ENCODE peak calls at places on chromosomes 13 and 19, in six cellular contexts. One of them, this sample, is unnamed.

GRCh38 chr19:3039125-3039524 is 10.0 kb upstream of the TLE2 start:
- DNase-seq in suprapubic skin: no peak
- DNase-seq in stomach: no peak
- DNase-seq in transverse colon: no peak
- DNase-seq in K562: no peak
- DNase-seq in ovary: no peak
- DNase-seq in this sample: peak; percentile 58

GRCh38 chr19:54462713-54463530 is 656 bp downstream of the LENG9 start:
- DNase-seq in ovary: peak; percentile 65
- DNase-seq in stomach: peak; percentile 81
- DNase-seq in suprapubic skin: peak; percentile 89
- DNase-seq in transverse colon: peak; percentile 80
- DNase-seq in K562: peak; percentile 34
- DNase-seq in this sample: peak; percentile 90

GRCh38 chr13:72163671-72164070 is 296.7 kb upstream of the DACH1 start:
- DNase-seq in stomach: no peak
- DNase-seq in ovary: no peak
- DNase-seq in suprapubic skin: no peak
- DNase-seq in transverse colon: no peak
- DNase-seq in K562: no peak
- DNase-seq in this sample: no peak

GRCh38 chr13:34695063-34695462 is 247.0 kb upstream of the NBEA start:
- DNase-seq in ovary: no peak
- DNase-seq in K562: no peak
- DNase-seq in suprapubic skin: no peak
- DNase-seq in transverse colon: no peak
- DNase-seq in stomach: no peak
- DNase-seq in this sample: no peak

GRCh38 chr13:95185851-95186250 is 115.4 kb downstream of the ABCC4 start:
- DNase-seq in ovary: no peak
- DNase-seq in stomach: no peak
- DNase-seq in K562: no peak
- DNase-seq in transverse colon: no peak
- DNase-seq in suprapubic skin: no peak
- DNase-seq in this sample: no peak

GRCh38 chr13:21668665-21669599 is 1.9 kb upstream of the FGF9 start:
- DNase-seq in stomach: no peak
- DNase-seq in K562: no peak
- DNase-seq in ovary: no peak
- DNase-seq in transverse colon: peak; percentile 47
- DNase-seq in suprapubic skin: peak; percentile 64
- DNase-seq in this sample: peak; percentile 73

GRCh38 chr13:51000058-51000457 is 90.5 kb downstream of the RNASEH2B start:
- DNase-seq in stomach: no peak
- DNase-seq in suprapubic skin: no peak
- DNase-seq in ovary: no peak
- DNase-seq in K562: no peak
- DNase-seq in transverse colon: no peak
- DNase-seq in this sample: no peak

GRCh38 chr19:5292453-5292842 is 48.2 kb downstream of the PTPRS start:
- DNase-seq in suprapubic skin: no peak
- DNase-seq in K562: no peak
- DNase-seq in stomach: peak; percentile 60
- DNase-seq in transverse colon: peak; percentile 30
- DNase-seq in ovary: no peak
- DNase-seq in this sample: peak; percentile 81

GRCh38 chr19:5880604-5881078 is 10.3 kb upstream of the FUT5 start:
- DNase-seq in transverse colon: peak; percentile 74
- DNase-seq in stomach: no peak
- DNase-seq in ovary: no peak
- DNase-seq in K562: no peak
- DNase-seq in suprapubic skin: no peak
- DNase-seq in this sample: peak; percentile 97

GRCh38 chr19:34402074-34402600 is 2.1 kb upstream of the PDCD2L start:
- DNase-seq in suprapubic skin: no peak
- DNase-seq in K562: no peak
- DNase-seq in stomach: peak; percentile 32
- DNase-seq in transverse colon: no peak
- DNase-seq in ovary: no peak
- DNase-seq in this sample: no peak

DNA sequence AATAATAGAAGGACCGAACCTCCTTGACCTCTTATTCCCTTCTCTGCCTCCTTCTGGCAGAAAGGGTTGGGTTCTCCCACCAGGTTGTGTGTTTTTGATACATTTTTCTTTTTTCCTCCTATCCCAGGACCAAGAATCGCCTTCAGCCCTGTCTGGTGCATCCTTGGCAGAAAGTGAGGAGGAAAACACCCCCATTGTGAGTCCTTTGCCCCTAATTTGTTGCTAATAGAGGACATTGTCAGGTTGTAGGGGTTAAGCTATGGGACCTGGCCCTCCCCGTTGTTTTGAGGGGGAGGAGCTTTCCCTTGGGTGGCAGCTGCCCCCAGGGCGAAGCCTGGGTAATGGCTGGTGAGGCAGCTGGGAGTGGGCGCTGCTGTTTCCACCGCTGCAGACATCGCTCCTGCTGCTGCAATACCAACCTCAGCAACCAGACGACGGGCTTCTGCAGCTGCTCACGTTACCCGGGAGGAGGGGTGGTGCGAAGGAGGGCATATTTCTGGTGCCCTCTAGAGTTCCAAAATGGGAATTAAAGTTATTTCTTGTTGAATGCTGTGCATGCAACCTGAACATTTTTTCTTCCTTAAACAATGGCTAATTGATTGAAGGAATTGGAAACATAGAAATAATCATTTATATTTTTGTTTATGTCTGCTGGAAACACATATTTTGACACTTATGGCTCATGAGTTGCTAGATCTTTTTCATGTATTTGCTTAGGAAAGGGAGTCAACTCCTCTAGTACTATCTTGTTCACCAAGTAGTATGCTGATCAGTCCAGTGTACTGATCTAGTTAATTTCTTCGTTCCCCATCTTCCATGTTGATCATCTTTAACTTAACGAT is 1.5 kb downstream of the ZMYM2 start:
- DNase-seq in ovary: peak; percentile 79
- DNase-seq in stomach: peak; percentile 83
- DNase-seq in transverse colon: peak; percentile 88
- DNase-seq in suprapubic skin: peak; percentile 91
- DNase-seq in K562: peak; percentile 43
- DNase-seq in this sample: peak; percentile 93
- TF ChIP-seq POLR2A in ovary: peak; percentile 14
- TF ChIP-seq POLR2A in stomach: no peak
- TF ChIP-seq POLR2A in transverse colon: peak; percentile 51
- TF ChIP-seq POLR2A in suprapubic skin: no peak
- TF ChIP-seq POLR2A in K562: no peak
- TF ChIP-seq POLR2A in this sample: peak; percentile 47

GRCh38 chr13:46183018-46183940 is 1.3 kb upstream of the LCP1 start:
- DNase-seq in K562: no peak
- DNase-seq in suprapubic skin: no peak
- DNase-seq in stomach: no peak
- DNase-seq in ovary: no peak
- DNase-seq in transverse colon: no peak
- DNase-seq in this sample: no peak
- TF ChIP-seq EP300 in K562: no peak
- TF ChIP-seq EP300 in suprapubic skin: no peak
- TF ChIP-seq EP300 in stomach: no peak
- TF ChIP-seq EP300 in ovary: no peak
- TF ChIP-seq EP300 in transverse colon: no peak
- TF ChIP-seq EP300 in this sample: no peak

DNA sequence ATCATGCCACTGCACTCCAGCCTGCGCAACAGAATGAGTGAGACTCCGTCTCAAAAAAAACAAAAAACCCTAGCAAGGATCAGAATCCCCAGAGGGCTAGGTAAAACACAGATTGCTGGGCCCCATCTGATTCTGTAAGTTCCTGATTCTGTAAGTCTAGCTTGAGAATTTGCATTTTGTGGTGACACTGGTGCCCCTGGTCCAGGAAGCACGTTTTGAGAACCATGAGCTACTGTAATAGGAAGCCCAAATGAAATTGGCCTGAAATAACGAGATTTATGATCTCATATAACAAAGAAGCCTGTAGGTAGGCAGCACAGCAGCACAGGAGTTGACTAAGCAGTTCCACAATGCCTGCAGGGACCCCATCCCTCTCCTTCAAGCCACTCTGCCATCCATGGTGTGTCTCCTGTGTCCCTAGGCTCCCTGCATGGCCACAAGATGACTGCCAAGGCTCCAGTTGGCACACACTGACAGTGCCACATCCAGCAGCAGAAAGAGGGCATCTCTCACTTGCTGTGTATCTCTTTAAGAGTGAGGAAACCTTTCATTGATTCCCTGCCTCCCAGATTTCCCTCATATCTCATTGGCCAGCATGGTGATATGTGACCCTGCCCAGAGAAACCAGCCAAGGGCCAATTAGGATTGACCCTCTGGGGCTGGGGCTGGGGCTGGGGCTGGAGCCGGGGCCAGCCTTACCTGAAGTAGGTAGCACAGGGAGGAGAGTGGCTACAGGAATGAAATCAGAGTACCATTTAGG is 21.7 kb downstream of the SIPA1L3 start:
- DNase-seq in stomach: no peak
- DNase-seq in ovary: no peak
- DNase-seq in suprapubic skin: no peak
- DNase-seq in transverse colon: no peak
- DNase-seq in K562: no peak
- DNase-seq in this sample: no peak
- H3K4me3 ChIP-seq in stomach: no peak overlapping the region
- H3K4me3 ChIP-seq in ovary: no peak overlapping the region
- H3K4me3 ChIP-seq in suprapubic skin: no peak overlapping the region
- H3K4me3 ChIP-seq in transverse colon: no peak overlapping the region
- H3K4me3 ChIP-seq in K562: no peak overlapping the region
- H3K4me3 ChIP-seq in this sample: no peak overlapping the region

GRCh38 chr19:13842294-13843103 is 34.4 kb upstream of the NANOS3 start:
- DNase-seq in stomach: peak; percentile 85
- DNase-seq in transverse colon: peak; percentile 88
- DNase-seq in suprapubic skin: peak; percentile 94
- DNase-seq in K562: peak; percentile 77
- DNase-seq in ovary: peak; percentile 90
- DNase-seq in this sample: peak; percentile 97
- TF ChIP-seq POLR2A in stomach: no peak
- TF ChIP-seq POLR2A in transverse colon: peak; percentile 60
- TF ChIP-seq POLR2A in suprapubic skin: peak; percentile 99
- TF ChIP-seq POLR2A in K562: no peak
- TF ChIP-seq POLR2A in ovary: peak; percentile 69
- TF ChIP-seq POLR2A in this sample: no peak

GRCh38 chr19:17795495-17795856 is 538 bp downstream of the B3GNT3 start:
- DNase-seq in transverse colon: no peak
- DNase-seq in stomach: no peak
- DNase-seq in ovary: no peak
- DNase-seq in K562: no peak
- DNase-seq in suprapubic skin: no peak
- DNase-seq in this sample: no peak

GRCh38 chr19:17796013-17796837 is 1.3 kb downstream of the B3GNT3 start:
- DNase-seq in stomach: peak; percentile 77
- DNase-seq in transverse colon: peak; percentile 87
- DNase-seq in suprapubic skin: no peak
- DNase-seq in K562: no peak
- DNase-seq in ovary: no peak
- DNase-seq in this sample: no peak

GRCh38 chr19:17796838-17797168 is 1.9 kb downstream of the B3GNT3 start:
- DNase-seq in suprapubic skin: no peak
- DNase-seq in transverse colon: no peak
- DNase-seq in ovary: no peak
- DNase-seq in K562: no peak
- DNase-seq in stomach: no peak
- DNase-seq in this sample: no peak

GRCh38 chr19:17794412-17794730 is 567 bp upstream of the B3GNT3 start:
- DNase-seq in transverse colon: no peak
- DNase-seq in ovary: no peak
- DNase-seq in stomach: no peak
- DNase-seq in K562: no peak
- DNase-seq in suprapubic skin: no peak
- DNase-seq in this sample: no peak

GRCh38 chr19:17794731-17795494 is at the start of gene B3GNT3:
- DNase-seq in transverse colon: peak; percentile 95
- DNase-seq in stomach: peak; percentile 97
- DNase-seq in ovary: peak; percentile 33
- DNase-seq in suprapubic skin: no peak
- DNase-seq in K562: peak; percentile 81
- DNase-seq in this sample: no peak
- TF ChIP-seq EP300 in transverse colon: no peak
- TF ChIP-seq EP300 in stomach: no peak
- TF ChIP-seq EP300 in ovary: no peak
- TF ChIP-seq EP300 in suprapubic skin: no peak
- TF ChIP-seq EP300 in K562: no peak
- TF ChIP-seq EP300 in this sample: no peak